ENCODE peak calls at places on chromosomes 16 and 17, in eight cellular contexts. C is DND-41, M is neural progenitor cell, X is HCT116, N is kidney, R is astrocyte, G is HepG2, Z is fibroblast of lung. D is an unnamed sample. For H3K4me1, the result is how much of the 10 kb centered on the place peaks cover.

GRCh38 chr16:72362476-72362875 is 190.5 kb upstream of the PMFBP1 start:
- DNase-seq in N (no peak), X (no peak), M (no peak), R (no peak), C (no peak), Z (no peak), G (peak), D (no peak)

GRCh38 chr17:10772425-10773380 is 31.2 kb downstream of the TMEM238L start:
- DNase-seq in G (peak), X (peak), Z (no peak), C (peak), M (peak), R (no peak), N (no peak), D (peak)

GRCh38 chr17:28645576-28645939 is 600 bp upstream of the BLTP2 start:
- DNase-seq in X (no peak), N (no peak), C (peak), G (no peak), M (no peak), Z (no peak), R (no peak), D (no peak)

GRCh38 chr17:67258836-67259468 is 14.0 kb upstream of the HELZ start:
- DNase-seq in G (no peak), R (no peak), C (peak), X (no peak), M (no peak), Z (no peak), N (no peak), D (peak)

GRCh38 chr16:58582971-58583765 is 46.5 kb downstream of the CNOT1 start:
- DNase-seq in Z (peak), X (no peak), G (no peak), C (no peak), N (no peak), R (peak), M (peak), D (peak)

GRCh38 chr17:17782425-17783120 is 54.2 kb downstream of the SREBF1 start:
- DNase-seq in C (no peak), R (no peak), N (peak), G (no peak), Z (peak), X (no peak), M (peak), D (peak)

GRCh38 chr16:13146829-13147228 is 245.4 kb downstream of the SHISA9 start:
- DNase-seq in M (no peak), G (no peak), Z (no peak), C (no peak), X (no peak), R (no peak), N (no peak), D (no peak)

GRCh38 chr17:46216682-46217081 is 23.5 kb upstream of the KANSL1 start:
- DNase-seq in M (no peak), N (no peak), Z (no peak), X (no peak), G (no peak), R (no peak), C (no peak), D (no peak)

GRCh38 chr17:47276868-47277267 is 23.2 kb downstream of the ITGB3 start:
- DNase-seq in X (no peak), C (no peak), N (peak), Z (peak), R (peak), G (peak), M (peak), D (peak)

GRCh38 chr17:80614320-80614719 is 69.7 kb downstream of the RPTOR start:
- DNase-seq in C (no peak), M (no peak), N (no peak), X (no peak), R (no peak), Z (no peak), G (no peak), D (no peak)

GRCh38 chr17:348692-349425 is 3.7 kb downstream of the RPH3AL start:
- DNase-seq in C (no peak), Z (peak), M (peak), N (peak), X (no peak), G (peak), R (no peak), D (no peak)

GRCh38 chr17:78412403-78412802 is 34.0 kb downstream of the PGS1 start:
- DNase-seq in M (peak), G (no peak), X (no peak), R (no peak), N (peak), C (no peak), Z (peak), D (no peak)

GRCh38 chr16:24156777-24157176 is 99.4 kb upstream of the CACNG3 start:
- DNase-seq in R (peak), N (no peak), Z (peak), M (no peak), G (no peak), X (no peak), C (no peak), D (no peak)

GRCh38 chr16:89784409-89784808 is 32.0 kb downstream of the FANCA start:
- DNase-seq in R (no peak), C (no peak), Z (no peak), G (no peak), N (no peak), M (no peak), X (no peak), D (no peak)

GRCh38 chr16:9256196-9256595 is 164.8 kb downstream of the HAPSTR1 start:
- DNase-seq in C (peak), X (peak), G (peak), N (no peak), R (no peak), M (peak), Z (no peak), D (peak)

GRCh38 chr17:28612936-28613872 is 781 bp downstream of the RSKR start:
- DNase-seq in R (no peak), X (no peak), G (peak), M (peak), N (no peak), Z (peak), C (peak), D (peak)

GRCh38 chr16:351804-352520 is 561 bp downstream of the AXIN1 start:
- DNase-seq in Z (no peak), M (peak), C (no peak), X (no peak), R (no peak), N (peak), G (no peak), D (no peak)

GRCh38 chr16:58829096-58829495 is 95.0 kb upstream of the GOT2 start:
- DNase-seq in G (no peak), X (no peak), C (no peak), R (no peak), N (no peak), M (no peak), Z (no peak), D (no peak)

GRCh38 chr17:81404557-81405165 is 9.4 kb downstream of the BAHCC1 start:
- DNase-seq in M (no peak), C (no peak), Z (no peak), N (no peak), G (no peak), X (no peak), R (no peak), D (no peak)

GRCh38 chr17:42744283-42744805 is 496 bp downstream of the EZH1 start:
- DNase-seq in X (peak), M (no peak), Z (peak), C (peak), N (peak), G (peak), R (no peak), D (no peak)

GRCh38 chr17:74466111-74466784 is at the start of gene CD300A:
- DNase-seq in R (no peak), C (peak), N (peak), X (no peak), Z (no peak), G (no peak), M (no peak), D (no peak)

GRCh38 chr17:40316571-40317344 is 7.8 kb downstream of the RARA start:
- DNase-seq in Z (peak), G (peak), R (peak), N (peak), X (peak), M (peak), C (no peak), D (peak)

GRCh38 chr16:88376053-88376834 is 6.5 kb upstream of the ZNF469 start:
- DNase-seq in X (no peak), N (peak), C (no peak), Z (peak), R (peak), M (no peak), G (no peak), D (no peak)

GRCh38 chr17:42409467-42410351 is 13.3 kb downstream of the CAVIN1 start:
- DNase-seq in G (no peak), C (no peak), R (peak), Z (peak), X (peak), N (no peak), M (no peak), D (peak)

GRCh38 chr16:89736554-89736953 is 15.2 kb downstream of the ZNF276 start:
- DNase-seq in R (no peak), M (no peak), Z (no peak), G (no peak), X (no peak), C (no peak), N (no peak), D (no peak)

DNA sequence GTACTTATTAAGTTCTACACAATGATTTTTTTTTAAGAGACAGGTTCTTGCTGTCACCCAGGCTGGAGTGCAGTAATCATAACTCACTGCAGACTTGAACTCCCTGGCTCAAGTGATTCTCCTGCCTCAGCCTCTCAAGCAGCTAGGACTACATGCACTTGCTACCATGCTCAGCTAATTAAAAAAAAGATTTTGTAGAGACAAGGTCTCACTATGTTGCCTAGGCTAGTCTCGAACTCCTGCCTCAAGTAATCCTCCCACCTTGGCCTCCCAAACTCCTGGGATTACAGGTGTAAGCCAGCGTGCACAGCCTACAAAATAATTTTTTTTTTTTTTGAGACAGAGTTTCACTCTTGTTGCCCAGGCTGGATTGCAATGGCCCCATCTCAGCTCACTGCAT is 22.2 kb downstream of the USP32 start:
- DNase-seq in C (no peak), G (no peak), M (no peak), X (no peak), R (no peak), N (no peak), Z (no peak), D (no peak)
- TF ChIP-seq CTCF in C (no peak), G (no peak), M (no peak), X (no peak), R (no peak), N (no peak), Z (no peak), D (no peak)

GRCh38 chr16:3467920-3468319 is 24.4 kb downstream of the NAA60 start:
- DNase-seq in C (peak), Z (peak), G (no peak), M (no peak), X (no peak), R (peak), N (no peak), D (no peak)

GRCh38 chr16:3467182-3467581 is 23.7 kb downstream of the NAA60 start:
- DNase-seq in C (no peak), R (no peak), X (no peak), Z (no peak), M (no peak), G (no peak), N (peak), D (peak)

GRCh38 chr16:3470723-3471122 is 24.6 kb downstream of the C16orf90 start:
- DNase-seq in N (no peak), M (no peak), Z (no peak), X (no peak), G (no peak), R (no peak), C (no peak), D (peak)

GRCh38 chr16:3469736-3470135 is 25.6 kb downstream of the C16orf90 start:
- DNase-seq in N (peak), Z (no peak), G (no peak), R (no peak), M (no peak), X (no peak), C (no peak), D (peak)

DNA sequence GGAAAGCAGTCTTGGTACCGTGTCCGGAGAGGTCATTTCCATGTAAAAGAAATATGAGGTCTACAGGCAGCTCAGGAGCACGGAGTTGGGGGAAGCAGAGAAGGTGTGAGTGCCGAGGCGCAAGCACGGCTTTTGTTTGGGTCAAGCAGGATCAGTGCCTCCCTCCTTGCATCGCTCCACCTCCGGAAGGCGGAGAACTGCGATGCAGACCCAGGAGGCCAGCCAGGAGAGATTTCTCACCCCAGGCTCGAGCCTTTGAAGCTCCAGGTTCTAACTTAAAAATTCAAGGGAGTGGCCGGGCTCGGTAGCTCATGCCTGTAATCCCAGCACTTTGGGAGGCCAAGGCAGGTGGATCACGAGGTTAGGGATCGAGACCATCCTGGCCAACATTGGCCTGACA is 25.0 kb downstream of the NAA60 start:
- DNase-seq in R (no peak), M (no peak), X (no peak), N (peak), Z (no peak), C (no peak), G (no peak), D (peak)
- H3K9ac ChIP-seq in R (no peak), M (no peak), X (no peak), N (no peak), Z (no peak), C (no peak), G (no peak), D (no peak)

DNA sequence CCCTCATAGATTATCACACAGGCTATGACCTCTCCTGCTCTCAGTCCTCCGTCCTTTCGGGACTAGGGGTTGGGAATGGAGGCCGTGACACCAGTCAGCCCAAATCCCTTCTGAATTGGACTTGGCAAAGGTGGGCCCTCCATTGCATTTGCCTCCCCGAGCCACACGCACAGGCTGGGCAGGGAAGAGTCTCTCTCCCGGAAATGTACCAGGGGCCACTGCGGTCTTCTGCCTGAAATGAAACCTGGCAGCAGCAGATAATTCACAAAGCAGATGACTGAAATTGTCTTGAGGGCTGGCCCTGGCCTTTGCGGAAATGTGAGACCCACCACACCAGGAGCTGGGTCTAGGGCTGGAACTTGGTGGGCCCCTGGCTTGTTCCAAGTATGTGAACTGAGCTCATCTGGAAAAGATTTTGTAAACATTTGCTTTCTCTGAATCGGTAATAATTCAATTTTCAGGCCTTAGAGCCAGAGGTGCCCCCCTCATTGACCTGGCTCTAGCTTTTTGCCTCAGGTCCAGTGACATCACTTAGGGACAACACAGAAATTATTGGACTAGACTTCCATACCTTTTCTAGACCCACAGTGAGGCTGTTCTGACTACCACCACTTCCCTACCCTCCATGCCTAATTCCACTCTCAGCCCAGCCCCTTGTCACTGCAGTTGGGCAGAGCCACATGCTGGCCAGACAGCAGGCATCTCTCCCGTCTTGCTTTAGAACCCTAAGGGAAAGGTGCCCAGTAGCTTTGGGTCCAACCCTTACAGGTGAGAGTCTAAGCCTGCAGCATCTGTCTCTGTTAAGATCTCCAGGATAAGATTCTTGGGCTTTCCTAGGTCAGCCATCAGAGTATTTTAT is 75.2 kb downstream of the CCDC182 start:
- DNase-seq in C (peak), M (no peak), X (no peak), N (no peak), Z (no peak), R (no peak), G (no peak), D (peak)
- H3K4me1 ChIP-seq in C (under half), M (under half), X (under half), N (under half), Z (under half), R (under half), G (under half), D (under half)

GRCh38 chr16:55323637-55324490 is at the start of gene IRX6:
- DNase-seq in G (no peak), N (peak), Z (no peak), M (peak), X (no peak), C (no peak), R (no peak), D (peak)
- TF ChIP-seq CTCF in G (peak), N (no peak), Z (no peak), M (peak), X (peak), C (peak), R (no peak), D (peak)

DNA sequence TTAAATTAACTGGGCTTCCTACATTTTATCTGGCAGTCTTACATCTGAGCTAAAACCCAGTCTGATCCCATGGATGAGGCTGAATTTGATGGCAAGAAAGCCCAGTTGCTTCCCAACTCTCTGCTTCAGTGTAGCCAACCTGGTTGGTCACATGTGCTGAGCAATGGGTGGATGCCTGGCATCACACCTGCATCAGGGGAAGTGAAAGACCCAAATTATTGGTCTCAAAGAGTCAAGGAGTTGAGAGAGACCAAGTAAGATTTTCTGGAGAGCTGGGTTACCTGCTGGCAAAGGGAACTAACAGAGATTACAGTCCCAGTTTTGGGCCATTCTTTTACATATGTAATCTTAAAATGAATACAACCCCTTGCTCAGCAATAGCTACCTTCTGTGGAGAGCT is 38.8 kb downstream of the RGS9 start:
- DNase-seq in R (no peak), Z (no peak), C (no peak), G (no peak), N (no peak), M (no peak), X (no peak), D (no peak)
- H3K9ac ChIP-seq in R (no peak), Z (no peak), C (no peak), G (no peak), N (no peak), M (no peak), X (no peak), D (no peak)

GRCh38 chr16:2025878-2026460 is 733 bp upstream of the NHERF2 start:
- DNase-seq in C (no peak), M (no peak), G (no peak), X (no peak), Z (no peak), R (no peak), N (peak), D (no peak)

GRCh38 chr16:2026461-2027023 is at the start of gene NHERF2:
- DNase-seq in M (peak), C (peak), G (no peak), X (no peak), N (peak), R (no peak), Z (no peak), D (peak)

GRCh38 chr16:2028620-2029220 is 2.0 kb downstream of the NHERF2 start:
- DNase-seq in G (no peak), R (no peak), N (no peak), C (no peak), X (no peak), Z (no peak), M (no peak), D (no peak)

GRCh38 chr16:2028146-2028545 is 1.4 kb downstream of the NHERF2 start:
- DNase-seq in N (no peak), C (no peak), Z (no peak), M (no peak), X (no peak), R (no peak), G (no peak), D (no peak)

GRCh38 chr16:2027024-2028010 is 615 bp downstream of the NHERF2 start:
- DNase-seq in Z (peak), R (peak), N (peak), G (peak), X (no peak), C (no peak), M (peak), D (no peak)
- H3K4me1 ChIP-seq in Z (under half), R (under half), N (under half), G (half or more), X (under half), C (under half), M (under half), D (under half)

DNA sequence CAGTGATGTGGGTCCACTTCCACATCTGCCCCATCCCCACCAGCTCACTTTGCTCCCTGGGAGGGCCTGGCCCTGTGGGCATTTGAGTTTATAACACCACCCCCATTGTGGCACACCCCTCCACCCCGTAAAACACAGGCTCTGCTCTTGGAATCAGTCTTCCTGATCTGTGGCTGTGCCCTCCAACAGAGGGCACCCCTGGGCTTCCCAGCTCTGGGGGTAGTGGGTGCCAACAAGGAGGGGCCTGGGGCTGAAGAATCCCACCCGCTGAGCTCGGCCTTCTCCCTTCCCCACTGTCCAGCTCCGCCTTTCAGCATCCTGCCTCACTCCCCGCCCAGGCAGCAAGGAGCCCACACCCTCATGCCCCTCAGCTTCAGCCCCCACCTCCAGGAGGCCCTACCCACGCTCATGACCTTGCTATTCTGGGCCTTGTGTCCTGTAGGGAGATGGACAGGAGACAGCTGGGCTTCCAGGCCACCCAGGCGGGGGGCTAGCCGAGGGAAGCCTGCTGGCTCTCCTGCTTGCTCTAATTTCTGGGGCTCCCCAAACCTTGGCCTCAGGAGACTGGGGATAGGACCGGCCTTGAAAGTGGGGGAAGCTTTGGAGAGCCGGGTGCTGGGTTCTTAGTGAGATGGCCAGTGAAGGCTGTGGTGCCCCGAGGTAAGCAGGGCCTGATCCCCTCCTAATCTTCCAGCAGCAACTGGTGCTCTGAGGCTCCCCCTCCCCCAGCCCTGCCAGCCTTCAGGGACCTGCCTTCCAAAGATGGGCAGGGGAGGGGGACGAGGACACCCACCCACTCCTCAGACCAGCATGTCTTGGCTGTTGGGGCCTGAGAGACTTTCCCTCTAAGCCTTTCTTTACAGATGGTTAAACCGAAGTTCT is 2.9 kb upstream of the ATP2A1 start:
- DNase-seq in X (no peak), G (no peak), M (no peak), C (no peak), Z (no peak), N (no peak), R (no peak), D (no peak)
- TF ChIP-seq CTCF in X (no peak), G (peak), M (no peak), C (peak), Z (peak), N (no peak), R (no peak), D (no peak)

GRCh38 chr16:78750611-78751010 is 651.2 kb downstream of the WWOX start:
- DNase-seq in X (no peak), C (no peak), N (no peak), G (no peak), Z (no peak), R (no peak), M (no peak), D (no peak)
- H3K9ac ChIP-seq in X (no peak), C (no peak), N (no peak), G (no peak), Z (no peak), R (no peak), M (no peak), D (no peak)

D was measured in endodermal cell.